ENCODE peak calls at places on chromosomes 5 and 9, in four cellular contexts. Y is T-helper 22 cell, P is lower lobe of right lung, V is GM12864. O is an unnamed sample.

GRCh38 chr5:38796000-38796738 is 49.6 kb upstream of the OSMR start:
- DNase-seq in Y (no peak), P (no peak), V (no peak), O (no peak)

GRCh38 chr9:121972501-121972981 is 120.6 kb downstream of the TTLL11 start:
- DNase-seq in Y (no peak), P (peak), V (peak), O (no peak)

GRCh38 chr5:13771011-13771571 is 173.4 kb downstream of the DNAH5 start:
- DNase-seq in Y (no peak), P (no peak), V (no peak), O (no peak)

GRCh38 chr9:137095664-137096517 is 9.1 kb downstream of the MAN1B1 start:
- DNase-seq in Y (peak), P (peak), V (peak), O (peak)

GRCh38 chr5:133819977-133820471 is 148.4 kb downstream of the C5orf15 start:
- DNase-seq in Y (no peak), P (no peak), V (no peak), O (no peak)

GRCh38 chr9:23538604-23539003 is 287.4 kb downstream of the ELAVL2 start:
- DNase-seq in Y (no peak), P (no peak), V (no peak), O (no peak)

GRCh38 chr5:150154618-150155134 is 969 bp downstream of the PDGFRB start:
- DNase-seq in Y (no peak), P (no peak), V (no peak), O (no peak)

GRCh38 chr5:15585128-15585527 is 85.1 kb downstream of the FBXL7 start:
- DNase-seq in Y (no peak), P (no peak), V (no peak), O (no peak)

GRCh38 chr9:128078504-128079434 is 10.7 kb downstream of the SLC25A25 start:
- DNase-seq in Y (no peak), P (no peak), V (no peak), O (no peak)

GRCh38 chr5:54553659-54554207 is 36.2 kb downstream of the SNX18 start:
- DNase-seq in Y (no peak), P (no peak), V (no peak), O (no peak)

GRCh38 chr9:125600194-125600593 is 106.8 kb downstream of the MAPKAP1 start:
- DNase-seq in Y (no peak), P (no peak), V (no peak), O (no peak)

GRCh38 chr9:35908484-35909125 is 685 bp upstream of the SPAAR start:
- DNase-seq in Y (no peak), P (no peak), V (no peak), O (no peak)

GRCh38 chr5:43038523-43038989 is 1.6 kb downstream of the ANXA2R start:
- DNase-seq in Y (peak), P (no peak), V (no peak), O (no peak)

GRCh38 chr5:52814749-52815148 is 27.0 kb downstream of the ITGA1 start:
- DNase-seq in Y (no peak), P (no peak), V (no peak), O (no peak)

GRCh38 chr9:131500939-131501541 is 1.7 kb upstream of the POMT1 start:
- DNase-seq in Y (peak), P (no peak), V (no peak), O (peak)

GRCh38 chr9:130900701-130901497 is 4.3 kb upstream of the QRFP start:
- DNase-seq in Y (no peak), P (no peak), V (no peak), O (no peak)

GRCh38 chr5:107275333-107275732 is 395.4 kb downstream of the EFNA5 start:
- DNase-seq in Y (no peak), P (no peak), V (no peak), O (no peak)

GRCh38 chr5:135489466-135490244 is 37.5 kb upstream of the TIFAB start:
- DNase-seq in Y (no peak), P (no peak), V (no peak), O (no peak)

GRCh38 chr5:9058666-9059065 is 487.2 kb downstream of the SEMA5A start:
- DNase-seq in Y (no peak), P (no peak), V (no peak), O (no peak)

GRCh38 chr9:109192732-109193361 is 25.8 kb upstream of the FRRS1L start:
- DNase-seq in Y (no peak), P (no peak), V (no peak), O (no peak)

GRCh38 chr9:21988056-21988990 is 5.9 kb downstream of the CDKN2A start:
- DNase-seq in Y (no peak), P (no peak), V (no peak), O (no peak)

GRCh38 chr9:14221558-14221957 is 92.4 kb downstream of the NFIB start:
- DNase-seq in Y (no peak), P (no peak), V (no peak), O (no peak)

GRCh38 chr5:38793099-38793498 is 52.7 kb upstream of the OSMR start:
- DNase-seq in Y (no peak), P (no peak), V (no peak), O (no peak)

GRCh38 chr9:6506571-6506970 is 93.6 kb downstream of the UHRF2 start:
- DNase-seq in Y (no peak), P (no peak), V (no peak), O (no peak)

GRCh38 chr5:168985454-168985853 is 315.5 kb downstream of the SLIT3 start:
- DNase-seq in Y (no peak), P (no peak), V (no peak), O (no peak)

GRCh38 chr9:129886226-129887174 is 51.2 kb downstream of the USP20 start:
- DNase-seq in Y (peak), P (no peak), V (no peak), O (peak)

GRCh38 chr5:180157866-180158265 is 51.1 kb downstream of the RASGEF1C start:
- DNase-seq in Y (no peak), P (no peak), V (no peak), O (no peak)

GRCh38 chr5:179893076-179893957 is 14.4 kb downstream of the TBC1D9B start:
- DNase-seq in Y (no peak), P (no peak), V (no peak), O (no peak)

GRCh38 chr9:73423891-73424290 is 272.2 kb downstream of the ANXA1 start:
- DNase-seq in Y (no peak), P (no peak), V (no peak), O (no peak)

GRCh38 chr9:19967567-19968459 is 179.0 kb upstream of the SLC24A2 start:
- DNase-seq in Y (no peak), P (no peak), V (no peak), O (no peak)

GRCh38 chr9:92764381-92764987 is at the start of gene BICD2:
- DNase-seq in Y (no peak), P (no peak), V (no peak), O (no peak)

GRCh38 chr9:114119242-114120191 is 20.4 kb upstream of the KIF12 start:
- DNase-seq in Y (no peak), P (no peak), V (no peak), O (no peak)

GRCh38 chr5:179265529-179266290 is 79.6 kb downstream of the ADAMTS2 start:
- DNase-seq in Y (no peak), P (peak), V (no peak), O (no peak)